ENCODE peak calls at places on chromosomes 4 and X, in seven cellular contexts. I, Y, F, H, T, M and D are unnamed samples.

GRCh38 chr4:109631709-109632108 is 71.5 kb downstream of the CASP6 start:
- DNase-seq in I (no peak), Y (no peak), F (no peak), H (no peak), T (no peak), M (peak), D (peak)

GRCh38 chr4:16027626-16028025 is 56.2 kb downstream of the PROM1 start:
- DNase-seq in I (no peak), Y (no peak), F (no peak), H (no peak), T (no peak), M (no peak), D (no peak)

GRCh38 chrX:17876135-17876534 is 15.0 kb upstream of the RAI2 start:
- DNase-seq in I (no peak), Y (no peak), F (no peak), H (no peak), T (no peak), M (no peak), D (no peak)

GRCh38 chr4:26256016-26256415 is 64.8 kb upstream of the RBPJ start:
- DNase-seq in I (no peak), Y (no peak), F (no peak), H (no peak), T (no peak), M (no peak), D (no peak)

GRCh38 chrX:18973527-18974192 is 10.3 kb downstream of the PHKA2 start:
- DNase-seq in I (no peak), Y (no peak), F (no peak), H (no peak), T (no peak), M (no peak), D (peak)

GRCh38 chr4:86174496-86174895 is 185.4 kb downstream of the MAPK10 start:
- DNase-seq in I (no peak), Y (no peak), F (no peak), H (no peak), T (no peak), M (no peak), D (no peak)

GRCh38 chr4:101251261-101251660 is 96.1 kb downstream of the PPP3CA start:
- DNase-seq in I (no peak), Y (no peak), F (no peak), H (no peak), T (no peak), M (no peak), D (no peak)

GRCh38 chrX:9662148-9662547 is 103.5 kb downstream of the GPR143 start:
- DNase-seq in I (no peak), Y (peak), F (no peak), H (no peak), T (no peak), M (peak), D (no peak)

GRCh38 chr4:78618426-78618825 is 66.9 kb downstream of the ANXA3 start:
- DNase-seq in I (no peak), Y (no peak), F (no peak), H (no peak), T (no peak), M (peak), D (no peak)

GRCh38 chr4:102343964-102344519 is 1.2 kb downstream of the SLC39A8 start:
- DNase-seq in I (no peak), Y (no peak), F (no peak), H (no peak), T (peak), M (peak), D (no peak)

GRCh38 chr4:187363453-187363852 is 632.1 kb upstream of the ZFP42 start:
- DNase-seq in I (no peak), Y (no peak), F (no peak), H (no peak), T (peak), M (no peak), D (no peak)

GRCh38 chr4:173514641-173515217 is 15.3 kb downstream of the HAND2 start:
- DNase-seq in I (no peak), Y (no peak), F (no peak), H (no peak), T (no peak), M (no peak), D (no peak)

GRCh38 chrX:119784747-119785446 is 6.5 kb downstream of the RPL39 start:
- DNase-seq in I (no peak), Y (peak), F (no peak), H (no peak), T (no peak), M (peak), D (no peak)